ENCODE peak calls at places on chromosome 4, in ten cellular contexts. M is CD8-positive, alpha-beta memory T cell; X is ovary; A is foreskin keratinocyte; C is brain microvascular endothelial cell; H is uterus; L is ascending aorta; T is GM23248; S is CD4-positive, alpha-beta T cell; F is CD8-positive, alpha-beta T cell. Y is an unnamed sample.
A peak's percentile ranks its signal among the peaks of the same experiment; 100 is the strongest.

GRCh38 chr4:175146799-175147198 is 228.6 kb downstream of the ADAM29 start:
- DNase-seq in M (no peak), X (no peak), A (no peak), C (no peak), H (no peak), L (no peak), T (no peak), S (no peak), F (no peak), Y (no peak)

GRCh38 chr4:112813790-112814189 is 176.8 kb downstream of the LARP7 start:
- DNase-seq in M (no peak), X (no peak), A (peak; percentile 53), C (peak; percentile 33), H (no peak), L (no peak), T (peak; percentile 77), S (no peak), F (no peak), Y (no peak)

GRCh38 chr4:6560416-6561172 is 14.4 kb upstream of the MAN2B2 start:
- DNase-seq in M (no peak), X (no peak), A (no peak), C (peak; percentile 47), H (no peak), L (no peak), T (peak; percentile 71), S (no peak), F (no peak), Y (no peak)

GRCh38 chr4:19982556-19982955 is 269.1 kb upstream of the SLIT2 start:
- DNase-seq in M (no peak), X (no peak), A (peak; percentile 70), C (peak; percentile 61), H (no peak), L (no peak), T (peak; percentile 62), S (no peak), F (no peak), Y (no peak)

GRCh38 chr4:169440446-169440845 is 169.7 kb upstream of the SH3RF1 start:
- DNase-seq in M (no peak), X (no peak), A (no peak), C (peak; percentile 2), H (no peak), L (no peak), T (no peak), S (no peak), F (no peak), Y (no peak)

GRCh38 chr4:187127456-187127855 is 403.8 kb upstream of the FAT1 start:
- DNase-seq in M (no peak), X (no peak), A (peak; percentile 15), C (no peak), H (no peak), L (no peak), T (no peak), S (no peak), F (no peak), Y (no peak)

GRCh38 chr4:140271553-140271952 is 101.9 kb upstream of the SCOC start:
- DNase-seq in M (no peak), X (no peak), A (no peak), C (no peak), H (no peak), L (no peak), T (no peak), S (no peak), F (no peak), Y (no peak)

GRCh38 chr4:154014401-154015105 is 225.7 kb upstream of the SFRP2 start:
- DNase-seq in M (no peak), X (no peak), A (no peak), C (no peak), H (no peak), L (no peak), T (no peak), S (no peak), F (no peak), Y (no peak)

GRCh38 chr4:6962211-6963041 is 52.8 kb downstream of the TBC1D14 start:
- DNase-seq in M (no peak), X (no peak), A (no peak), C (no peak), H (no peak), L (peak; percentile 52), T (no peak), S (no peak), F (no peak), Y (no peak)

GRCh38 chr4:105182211-105182610 is 35.5 kb downstream of the TET2 start:
- DNase-seq in M (no peak), X (no peak), A (peak; percentile 84), C (no peak), H (no peak), L (no peak), T (no peak), S (no peak), F (no peak), Y (no peak)

GRCh38 chr4:125762537-125762936 is 447.8 kb downstream of the FAT4 start:
- DNase-seq in M (no peak), X (no peak), A (no peak), C (no peak), H (no peak), L (no peak), T (peak; percentile 9), S (no peak), F (no peak), Y (no peak)

GRCh38 chr4:7590205-7590604 is 155.5 kb upstream of the PSAPL1 start:
- DNase-seq in M (no peak), X (no peak), A (no peak), C (no peak), H (no peak), L (no peak), T (peak; percentile 4), S (no peak), F (no peak), Y (no peak)

GRCh38 chr4:145909331-145909730 is 29.3 kb downstream of the ZNF827 start:
- DNase-seq in M (no peak), X (peak; percentile 81), A (no peak), C (no peak), H (peak; percentile 87), L (no peak), T (peak; percentile 67), S (no peak), F (no peak), Y (no peak)

GRCh38 chr4:10732235-10732975 is 47.8 kb upstream of the CLNK start:
- DNase-seq in M (no peak), X (no peak), A (no peak), C (no peak), H (no peak), L (no peak), T (no peak), S (no peak), F (no peak), Y (no peak)

DNA sequence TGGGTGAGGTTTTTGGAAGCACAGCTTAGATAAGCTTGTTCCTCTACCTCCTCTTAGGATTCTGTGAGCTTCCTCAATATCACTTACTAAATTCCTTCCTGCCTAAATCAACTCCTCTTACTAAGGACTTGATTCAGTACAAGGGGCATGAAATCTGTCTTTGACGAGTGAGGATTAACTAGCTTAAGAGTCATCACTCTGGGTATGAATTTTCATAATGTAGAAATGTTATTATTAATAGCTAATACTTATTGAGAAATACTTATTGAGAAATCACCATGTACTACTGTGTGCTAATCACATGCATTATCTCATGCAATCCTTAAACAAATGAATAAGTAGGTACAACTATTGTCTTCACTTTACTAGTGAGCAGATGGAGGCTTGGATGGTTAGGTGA is 28.6 kb downstream of the TRPC3 start:
- DNase-seq in M (no peak), X (no peak), A (no peak), C (no peak), H (no peak), L (no peak), T (no peak), S (no peak), F (no peak), Y (no peak)
- H3K27ac ChIP-seq in M (no peak overlapping the region), X (no peak overlapping the region), A (no peak overlapping the region), C (no peak overlapping the region), H (no peak overlapping the region), L (no peak overlapping the region), T (no peak overlapping the region), S (no peak overlapping the region), F (no peak overlapping the region), Y (no peak overlapping the region)

DNA sequence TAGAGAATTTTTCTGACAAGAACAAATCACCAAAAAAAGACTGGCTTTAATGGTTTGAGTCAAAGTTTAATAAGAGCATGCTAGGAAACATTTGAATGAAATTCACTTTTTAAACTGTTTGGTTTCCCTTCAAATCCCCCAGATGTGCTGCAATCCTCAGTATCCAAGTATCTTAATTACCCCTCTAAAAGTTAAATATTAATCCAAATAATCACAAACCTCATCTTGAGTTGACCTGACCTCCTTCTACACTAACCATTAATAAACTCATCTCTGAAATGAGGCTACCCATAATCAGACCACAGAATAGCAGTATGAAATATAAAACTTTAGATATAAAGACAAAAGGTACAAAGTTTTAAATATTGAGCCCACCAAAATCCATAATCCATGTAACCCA is 10.1 kb downstream of the DHX15 start:
- DNase-seq in M (no peak), X (no peak), A (no peak), C (no peak), H (no peak), L (no peak), T (no peak), S (no peak), F (no peak), Y (no peak)
- H3K27ac ChIP-seq in M (no peak overlapping the region), X (no peak overlapping the region), A (no peak overlapping the region), C (no peak overlapping the region), H (no peak overlapping the region), L (no peak overlapping the region), T (no peak overlapping the region), S (no peak overlapping the region), F (no peak overlapping the region), Y (no peak overlapping the region)

DNA sequence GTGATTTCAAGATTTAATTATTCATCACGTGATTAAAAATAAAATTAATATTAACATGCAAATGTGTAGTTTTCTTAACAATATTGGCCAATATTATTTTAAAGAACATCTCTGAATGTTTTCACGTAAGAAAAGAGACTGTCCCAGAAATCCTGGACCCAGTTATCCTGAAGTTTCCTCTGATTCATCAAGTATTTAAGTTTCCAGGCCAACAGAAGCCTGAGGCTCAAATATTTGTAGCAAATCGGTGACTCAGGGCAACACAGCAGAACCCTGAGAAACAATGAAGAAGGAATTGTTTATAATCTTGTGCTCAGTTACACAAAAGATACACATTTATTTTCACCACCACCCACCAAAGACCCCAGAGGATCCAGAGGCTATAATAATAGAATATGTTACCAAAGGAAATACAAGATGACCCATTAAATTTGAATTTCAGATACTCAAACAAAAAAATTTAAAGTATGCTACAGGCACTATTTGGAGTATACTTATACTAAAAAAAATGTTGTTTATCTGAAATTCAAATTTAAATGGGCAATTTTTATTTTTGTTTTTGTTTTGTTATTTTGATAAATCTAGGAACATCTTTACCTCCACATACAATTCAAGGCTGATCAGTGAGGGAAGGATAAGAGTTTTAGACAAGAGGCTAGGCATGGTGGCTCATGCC is 33.9 kb upstream of the SLC7A11 start:
- DNase-seq in M (no peak), X (no peak), A (peak; percentile 79), C (peak; percentile 93), H (no peak), L (no peak), T (peak; percentile 98), S (no peak), F (no peak), Y (no peak)
- H3K27ac ChIP-seq in M (no peak overlapping the region), X (no peak overlapping the region), A (peak overlapping the region; percentile 26), C (peak overlapping the region; percentile 85), H (no peak overlapping the region), L (no peak overlapping the region), T (peak overlapping the region; percentile 99), S (no peak overlapping the region), F (no peak overlapping the region), Y (no peak overlapping the region)

DNA sequence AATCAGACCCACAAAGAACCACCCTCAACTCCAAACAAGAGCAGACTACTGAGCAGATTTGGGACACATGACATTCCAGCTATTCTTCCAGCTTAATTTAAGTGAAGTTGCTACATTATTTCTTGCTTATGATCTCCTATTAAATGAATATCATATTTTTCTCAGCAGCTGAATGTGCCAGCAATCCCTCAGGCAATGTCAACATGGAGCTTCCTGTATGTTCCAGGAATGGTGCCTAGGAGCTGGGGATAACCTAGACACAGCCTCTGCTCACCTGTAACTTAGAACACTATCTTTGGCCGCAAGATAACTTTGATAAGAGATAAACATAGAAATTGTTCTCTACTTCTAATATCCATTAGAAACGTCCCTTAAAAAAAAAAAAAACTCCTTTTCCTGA is 274.4 kb upstream of the RASGEF1B start:
- DNase-seq in M (no peak), X (no peak), A (no peak), C (no peak), H (no peak), L (no peak), T (no peak), S (no peak), F (no peak), Y (no peak)
- H3K27ac ChIP-seq in M (no peak overlapping the region), X (no peak overlapping the region), A (no peak overlapping the region), C (no peak overlapping the region), H (no peak overlapping the region), L (no peak overlapping the region), T (no peak overlapping the region), S (no peak overlapping the region), F (no peak overlapping the region), Y (no peak overlapping the region)

Y was measured in substantia nigra.